ENCODE peak calls at places on chromosomes 1 and 21, in five cellular contexts. O, X, N, I and W are unnamed samples.

GRCh38 chr1:41639332-41639936 is 155.0 kb upstream of the EDN2 start:
- DNase-seq in O (no peak), X (no peak), N (no peak), I (no peak), W (no peak)

GRCh38 chr1:89254658-89255287 is 17.9 kb downstream of the GBP5 start:
- DNase-seq in O (no peak), X (no peak), N (no peak), I (no peak), W (no peak)

GRCh38 chr21:44344541-44345183 is 5.5 kb upstream of the CFAP410 start:
- DNase-seq in O (no peak), X (peak; percentile 63), N (no peak), I (no peak), W (peak; percentile 66)

GRCh38 chr1:81129366-81129765 is 671.4 kb upstream of the ADGRL2 start:
- DNase-seq in O (no peak), X (no peak), N (no peak), I (no peak), W (no peak)

GRCh38 chr1:198605426-198605825 is 33.4 kb upstream of the PTPRC start:
- DNase-seq in O (no peak), X (no peak), N (no peak), I (peak; percentile 1), W (no peak)

GRCh38 chr21:46215436-46216131 is 13.0 kb downstream of the LSS start:
- DNase-seq in O (no peak), X (peak; percentile 61), N (no peak), I (no peak), W (no peak)

GRCh38 chr1:44885406-44885805 is 42.4 kb upstream of the PTCH2 start:
- DNase-seq in O (no peak), X (no peak), N (no peak), I (no peak), W (no peak)

GRCh38 chr1:62241357-62242131 is 46.9 kb downstream of the L1TD1 start:
- DNase-seq in O (no peak), X (peak; percentile 72), N (peak; percentile 35), I (no peak), W (no peak)

GRCh38 chr1:182087304-182087703 is 25.8 kb upstream of the ZNF648 start:
- DNase-seq in O (no peak), X (no peak), N (no peak), I (no peak), W (no peak)

GRCh38 chr1:154423303-154423987 is 18.3 kb downstream of the IL6R start:
- DNase-seq in O (no peak), X (no peak), N (peak; percentile 79), I (no peak), W (no peak)

GRCh38 chr1:117826551-117827078 is 102.8 kb downstream of the GDAP2 start:
- DNase-seq in O (no peak), X (no peak), N (peak; percentile 97), I (peak; percentile 9), W (peak; percentile 83)

GRCh38 chr21:35923971-35924370 is 136.4 kb downstream of the SETD4 start:
- DNase-seq in O (no peak), X (no peak), N (no peak), I (no peak), W (no peak)

GRCh38 chr1:232613752-232614381 is 16.1 kb downstream of the SIPA1L2 start:
- DNase-seq in O (peak; percentile 40), X (no peak), N (no peak), I (no peak), W (no peak)

GRCh38 chr1:180611016-180611930 is 20.5 kb upstream of the XPR1 start:
- DNase-seq in O (no peak), X (no peak), N (peak; percentile 25), I (no peak), W (no peak)

GRCh38 chr1:113401067-113401466 is 10.8 kb downstream of the MAGI3 start:
- DNase-seq in O (no peak), X (no peak), N (peak; percentile 19), I (no peak), W (no peak)

GRCh38 chr21:41167348-41168342 is at the start of gene BACE2:
- DNase-seq in O (peak; percentile 91), X (peak; percentile 90), N (peak; percentile 74), I (peak; percentile 70), W (peak; percentile 94)

GRCh38 chr1:35642472-35642955 is 1.2 kb upstream of the PSMB2 start:
- DNase-seq in O (no peak), X (no peak), N (no peak), I (no peak), W (no peak)

GRCh38 chr1:200888349-200888838 is 6.3 kb upstream of the INAVA start:
- DNase-seq in O (peak; percentile 8), X (no peak), N (peak; percentile 53), I (no peak), W (no peak)

GRCh38 chr1:84698151-84698651 is 7.9 kb upstream of the SSX2IP start:
- DNase-seq in O (peak; percentile 62), X (no peak), N (peak; percentile 46), I (no peak), W (no peak)

GRCh38 chr1:33099290-33100118 is 18.6 kb downstream of the AZIN2 start:
- DNase-seq in O (peak; percentile 74), X (no peak), N (peak; percentile 97), I (no peak), W (peak; percentile 69)

GRCh38 chr1:112697781-112698201 is 9.1 kb downstream of the RHOC start:
- DNase-seq in O (no peak), X (no peak), N (no peak), I (no peak), W (no peak)

GRCh38 chr1:167344112-167344511 is 123.4 kb downstream of the POU2F1 start:
- DNase-seq in O (no peak), X (no peak), N (no peak), I (no peak), W (no peak)

GRCh38 chr1:109283748-109284600 is 1.0 kb upstream of the PSRC1 start:
- DNase-seq in O (no peak), X (no peak), N (no peak), I (no peak), W (no peak)

GRCh38 chr1:20732071-20732587 is 374 bp downstream of the SH2D5 start:
- DNase-seq in O (peak; percentile 85), X (peak; percentile 78), N (peak; percentile 82), I (peak; percentile 96), W (peak; percentile 86)

GRCh38 chr1:111920221-111921024 is 69.0 kb downstream of the KCND3 start:
- DNase-seq in O (no peak), X (no peak), N (no peak), I (no peak), W (no peak)

DNA sequence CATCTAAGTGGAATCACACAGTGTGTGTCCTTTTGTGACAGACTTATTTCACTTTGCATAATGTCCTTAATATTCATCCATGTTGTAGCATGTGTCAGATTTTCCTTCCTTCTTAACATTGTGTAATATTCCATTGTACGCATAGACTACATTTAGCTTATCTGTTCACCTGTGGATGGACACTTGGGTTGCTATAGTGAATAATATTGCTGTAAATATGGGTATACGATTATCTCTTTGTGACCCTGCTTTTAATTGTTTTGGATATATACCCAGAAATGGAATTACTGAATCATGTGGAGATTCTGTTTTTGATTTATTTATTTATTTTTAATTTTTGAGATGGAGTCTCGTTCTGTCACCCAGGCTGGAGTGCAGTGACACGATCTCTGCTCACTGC is 63.0 kb upstream of the ATP5PO start:
- DNase-seq in O (no peak), X (no peak), N (no peak), I (no peak), W (no peak)
- H3K27ac ChIP-seq in O (no peak overlapping the region), X (no peak overlapping the region), N (no peak overlapping the region), I (no peak overlapping the region), W (no peak overlapping the region)

DNA sequence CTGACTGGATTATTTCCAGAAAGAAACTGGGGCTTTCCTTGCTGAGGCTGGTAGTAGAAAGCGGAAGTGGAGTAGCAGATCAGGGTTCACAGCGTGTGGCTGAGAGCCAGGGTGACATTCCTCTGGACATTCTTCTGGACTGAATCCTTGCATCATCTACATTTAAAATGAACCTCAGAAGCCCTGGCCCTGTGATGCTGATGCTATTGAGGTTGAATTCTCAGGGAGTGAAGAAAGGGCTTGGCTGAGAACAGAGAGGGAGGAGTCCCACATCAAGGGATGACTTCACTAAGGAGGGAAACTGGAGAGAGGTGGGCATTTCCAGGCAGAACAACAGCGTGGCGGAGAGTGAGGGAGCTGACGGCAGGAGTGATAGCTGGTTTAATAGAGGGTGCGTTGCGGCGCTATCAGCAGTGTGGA is 102.3 kb upstream of the LMO4 start:
- DNase-seq in O (peak; percentile 76), X (peak; percentile 70), N (peak; percentile 96), I (no peak), W (peak; percentile 95)
- H3K27ac ChIP-seq in O (peak overlapping the region; percentile 65), X (peak overlapping the region; percentile 13), N (peak overlapping the region; percentile 60), I (peak overlapping the region; percentile 84), W (peak overlapping the region; percentile 58)

GRCh38 chr1:204448991-204449390 is 37.4 kb upstream of the PPP1R15B start:
- DNase-seq in O (no peak), X (no peak), N (no peak), I (no peak), W (no peak)

GRCh38 chr1:204449631-204450280 is 38.1 kb upstream of the PPP1R15B start:
- DNase-seq in O (no peak), X (no peak), N (no peak), I (no peak), W (no peak)

GRCh38 chr1:204448321-204448964 is 36.8 kb upstream of the PPP1R15B start:
- DNase-seq in O (peak; percentile 48), X (no peak), N (peak; percentile 98), I (no peak), W (no peak)

GRCh38 chr1:204451352-204452124 is 39.9 kb upstream of the PPP1R15B start:
- DNase-seq in O (no peak), X (no peak), N (no peak), I (no peak), W (no peak)

DNA sequence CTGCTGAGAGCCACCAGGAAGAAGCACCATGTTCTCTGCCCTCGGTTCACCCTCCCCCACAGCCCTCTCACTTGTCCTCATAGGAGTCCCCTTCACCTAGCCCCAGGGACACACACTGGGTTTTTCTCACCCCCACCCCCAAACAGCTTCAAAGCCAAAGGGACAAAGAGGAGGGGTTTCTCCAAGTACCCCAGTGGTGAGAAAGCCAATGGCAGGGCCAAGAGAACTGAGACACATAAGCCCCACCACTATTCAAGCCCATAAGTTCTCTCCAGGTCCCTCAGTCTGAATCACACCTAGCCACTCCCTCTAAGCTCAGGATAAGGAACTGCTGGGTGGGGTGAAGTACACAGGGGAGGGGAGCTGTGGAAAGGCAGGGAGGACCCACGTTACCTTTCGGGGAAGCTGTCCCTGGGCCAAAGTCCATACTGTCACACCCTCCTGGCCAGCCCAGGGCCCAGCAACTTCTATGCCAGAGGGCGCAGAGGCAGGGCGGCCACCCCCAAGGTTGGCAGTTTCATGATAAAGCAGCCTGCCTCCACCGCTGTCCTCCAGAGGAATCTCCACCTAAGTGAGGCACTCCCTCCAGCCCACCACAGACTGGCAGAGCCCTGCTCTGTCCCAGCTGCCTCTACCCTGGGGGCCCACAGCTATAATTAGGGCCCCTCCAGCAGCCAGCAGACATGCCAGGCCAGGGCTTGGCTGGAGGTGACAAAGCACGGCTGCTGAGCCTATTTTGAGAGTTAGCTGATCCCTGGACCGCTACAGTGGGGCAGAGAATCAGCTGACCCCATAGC is 39.0 kb upstream of the PPP1R15B start:
- DNase-seq in O (peak; percentile 88), X (no peak), N (peak; percentile 80), I (no peak), W (peak; percentile 73)
- H3K27ac ChIP-seq in O (peak overlapping the region; percentile 97), X (peak overlapping the region; percentile 42), N (peak overlapping the region; percentile 70), I (no peak overlapping the region), W (peak overlapping the region; percentile 51)

DNA sequence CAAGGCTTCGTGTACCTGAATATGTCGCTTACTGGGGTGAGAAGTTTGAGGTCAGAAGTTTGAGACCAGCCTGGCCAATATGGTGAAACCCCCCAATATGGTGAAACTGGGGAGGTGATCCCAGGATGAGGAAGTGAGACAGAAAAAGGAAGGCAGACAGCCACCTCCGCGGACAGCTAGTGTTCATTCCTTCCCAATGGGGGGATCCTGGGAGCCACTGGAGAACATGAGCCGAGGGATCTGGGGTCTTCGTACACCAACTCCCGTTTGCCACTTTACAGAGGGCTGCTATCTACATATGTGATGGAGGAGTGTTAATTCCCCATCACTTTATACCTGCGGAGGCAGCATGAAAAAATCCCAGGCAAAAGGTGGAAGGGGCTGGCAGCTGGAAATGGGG is 19.6 kb upstream of the IFFO2 start:
- DNase-seq in O (no peak), X (no peak), N (no peak), I (no peak), W (no peak)
- H3K27ac ChIP-seq in O (no peak overlapping the region), X (no peak overlapping the region), N (no peak overlapping the region), I (no peak overlapping the region), W (no peak overlapping the region)